ENCODE peak calls at places on chromosomes 11 and 22, in eight cellular contexts. P is Peyer's patch, K is AG04450, Y is upper lobe of left lung, V is uterus, G is cardiac muscle cell, D is glutamatergic neuron, Z is ovary. L is an unnamed sample.

GRCh38 chr22:19354201-19354600 is 62.7 kb upstream of the CLTCL1 start:
- DNase-seq in G (no peak), Z (no peak), D (no peak), Y (no peak), K (no peak), P (no peak), V (no peak), L (no peak)

GRCh38 chr22:19361501-19362103 is 69.9 kb downstream of the HIRA start:
- DNase-seq in Y (no peak), Z (no peak), G (no peak), K (no peak), D (no peak), P (no peak), V (no peak), L (no peak)

GRCh38 chr22:49097171-49097925 is 730.3 kb downstream of the BRD1 start:
- DNase-seq in D (no peak), K (no peak), G (no peak), Z (no peak), P (no peak), Y (no peak), V (no peak), L (no peak)

GRCh38 chr11:17063171-17064002 is 14.1 kb downstream of the RPS13 start:
- DNase-seq in K (no peak), P (peak), G (peak), V (no peak), D (peak), Z (peak), Y (peak), L (peak)

GRCh38 chr22:48423481-48423901 is 1404.2 kb downstream of the BRD1 start:
- DNase-seq in Z (no peak), K (no peak), D (peak), G (no peak), Y (no peak), V (no peak), P (no peak), L (no peak)

GRCh38 chr11:1753426-1754305 is 3.3 kb upstream of the IFITM10 start:
- DNase-seq in V (no peak), K (no peak), Y (no peak), Z (no peak), G (no peak), P (no peak), D (peak), L (no peak)

GRCh38 chr22:50602338-50602700 is 1.7 kb downstream of the MAPK8IP2 start:
- DNase-seq in G (no peak), Z (no peak), D (no peak), P (no peak), Y (no peak), K (no peak), V (no peak), L (no peak)

GRCh38 chr11:104531075-104531474 is 367.1 kb upstream of the PDGFD start:
- DNase-seq in D (no peak), Y (no peak), Z (no peak), V (no peak), P (no peak), K (no peak), G (no peak), L (no peak)

GRCh38 chr11:32602657-32603410 is 19.2 kb downstream of the EIF3M start:
- DNase-seq in P (no peak), V (no peak), G (no peak), Y (no peak), K (no peak), D (no peak), Z (no peak), L (no peak)

GRCh38 chr22:24008022-24008283 is 2.7 kb upstream of the GSTT4 start:
- DNase-seq in Y (no peak), G (no peak), V (no peak), P (no peak), K (no peak), D (no peak), Z (no peak), L (no peak)

GRCh38 chr11:75814686-75815344 is at the start of gene UVRAG:
- DNase-seq in Z (peak), D (peak), G (peak), K (peak), Y (peak), V (peak), P (peak), L (peak)

GRCh38 chr22:30873086-30873650 is 95.4 kb downstream of the MORC2 start:
- DNase-seq in Y (no peak), D (no peak), G (no peak), P (no peak), K (no peak), V (no peak), Z (no peak), L (no peak)

GRCh38 chr11:103700605-103701004 is 335.8 kb upstream of the DDI1 start:
- DNase-seq in Z (no peak), D (no peak), V (no peak), Y (no peak), G (no peak), K (peak), P (no peak), L (no peak)

GRCh38 chr11:132686827-132687370 is 845.4 kb downstream of the OPCML start:
- DNase-seq in Y (no peak), P (no peak), V (no peak), K (no peak), D (no peak), Z (no peak), G (no peak), L (no peak)
- TF ChIP-seq CTCF in Y (no peak), P (no peak), V (no peak), K (no peak), D (no peak), Z (no peak), G (no peak), L (no peak)

GRCh38 chr11:114815761-114816160 is 137.4 kb downstream of the NXPE2 start:
- DNase-seq in Y (no peak), Z (no peak), V (no peak), P (no peak), K (no peak), G (no peak), D (no peak), L (no peak)
- TF ChIP-seq CTCF in Y (no peak), Z (no peak), V (no peak), P (no peak), K (no peak), G (no peak), D (no peak), L (no peak)

GRCh38 chr11:73931039-73931645 is 19.7 kb upstream of the DNAJB13 start:
- DNase-seq in K (peak), P (no peak), G (peak), Z (no peak), V (no peak), Y (peak), D (no peak), L (peak)
- TF ChIP-seq CTCF in K (peak), P (no peak), G (peak), Z (no peak), V (no peak), Y (no peak), D (peak), L (peak)

DNA sequence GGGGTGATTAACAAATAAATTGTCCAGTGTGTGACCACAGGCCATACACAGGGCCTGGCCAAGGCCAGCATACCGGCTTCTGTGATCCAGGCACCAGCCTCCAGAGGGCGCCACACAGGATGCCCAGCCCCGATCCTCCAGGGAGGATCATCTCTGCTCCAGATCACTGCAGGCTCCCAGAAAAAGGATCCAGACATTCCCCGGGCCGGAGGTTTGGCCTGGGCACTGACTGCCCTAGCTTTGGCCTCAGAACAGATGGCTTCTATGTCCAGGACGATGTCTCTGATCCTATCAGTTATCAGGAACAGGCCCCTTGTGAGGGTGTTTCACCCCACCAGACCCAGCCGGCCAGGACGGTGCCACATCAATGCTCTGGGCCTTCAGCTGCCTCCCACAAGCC is 74.5 kb upstream of the LMO1 start:
- DNase-seq in D (peak), G (peak), Z (peak), K (no peak), V (no peak), P (peak), Y (peak), L (peak)
- TF ChIP-seq CTCF in D (peak), G (peak), Z (peak), K (peak), V (peak), P (peak), Y (peak), L (peak)

DNA sequence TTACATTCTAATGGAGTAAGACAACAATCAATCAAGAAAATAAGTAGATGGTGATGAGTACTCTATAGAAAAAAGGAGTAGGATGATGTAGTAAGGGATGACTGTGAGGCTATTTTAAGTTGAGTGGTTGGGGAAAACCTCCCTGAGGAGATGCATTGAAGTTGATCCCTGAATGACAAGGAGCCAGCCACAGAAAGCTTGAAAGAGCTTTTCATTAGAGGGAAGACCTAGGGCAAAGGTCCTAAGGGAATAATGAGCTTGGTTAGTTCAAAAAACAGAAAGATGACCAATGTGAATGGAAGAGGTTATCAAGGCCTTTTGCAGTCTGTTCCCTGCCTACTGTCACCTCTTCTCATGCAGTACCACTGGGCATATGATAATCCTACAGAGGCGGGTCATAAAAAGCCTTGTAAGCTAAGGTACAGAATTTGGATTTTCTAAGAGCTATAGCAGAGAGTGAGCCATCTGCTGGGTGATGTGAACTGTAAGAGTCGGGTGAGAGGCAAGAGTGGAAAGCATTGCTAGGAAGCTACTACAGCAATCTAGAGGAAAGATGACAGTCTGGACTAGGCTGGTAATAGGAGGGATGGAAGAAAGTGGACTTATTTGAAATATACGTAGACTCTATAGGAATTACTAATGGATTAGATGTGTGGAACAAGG is 3.1 kb downstream of the PPP2R1B start:
- DNase-seq in Z (no peak), D (no peak), K (no peak), G (no peak), P (no peak), Y (no peak), V (no peak), L (no peak)
- TF ChIP-seq CTCF in Z (no peak), D (no peak), K (peak), G (peak), P (no peak), Y (no peak), V (no peak), L (no peak)

L was measured in endothelial cell.